ENCODE peak calls at places on chromosomes 4 and X, in four cellular contexts. V is A549, T is HepG2, N is K562. Y is an unnamed sample.
A peak's percentile ranks its signal among the peaks of the same experiment; 100 is the strongest.

GRCh38 chrX:63250253-63250868 is 100.8 kb downstream of the SPIN4 start:
- DNase-seq in T (peak; percentile 61), N (peak; percentile 19), V (peak; percentile 79), Y (peak; percentile 60)

GRCh38 chr4:41506071-41506470 is 31.9 kb upstream of the LIMCH1 start:
- DNase-seq in V (peak; percentile 78), N (no peak), T (no peak), Y (no peak)

GRCh38 chr4:2799971-2800690 is 7.2 kb downstream of the SH3BP2 start:
- DNase-seq in T (no peak), N (no peak), V (no peak), Y (no peak)

GRCh38 chrX:16822723-16823122 is 36.5 kb downstream of the TXLNG start:
- DNase-seq in N (no peak), T (no peak), V (no peak), Y (no peak)

GRCh38 chr4:8192748-8193738 is 6.0 kb upstream of the SH3TC1 start:
- DNase-seq in N (no peak), T (peak; percentile 73), V (peak; percentile 76), Y (peak; percentile 78)

GRCh38 chr4:114964016-114964415 is 149.4 kb downstream of the NDST4 start:
- DNase-seq in N (no peak), T (no peak), V (no peak), Y (no peak)

GRCh38 chrX:19931146-19931545 is 43.7 kb upstream of the SH3KBP1 start:
- DNase-seq in N (no peak), T (no peak), V (no peak), Y (no peak)

GRCh38 chr4:57499786-57500185 is 389.6 kb upstream of the IGFBP7 start:
- DNase-seq in T (peak; percentile 42), V (peak; percentile 59), N (no peak), Y (no peak)

GRCh38 chr4:80731436-80731835 is 299.1 kb upstream of the BMP3 start:
- DNase-seq in T (no peak), V (no peak), N (no peak), Y (no peak)

GRCh38 chr4:80125252-80126177 is 52.5 kb upstream of the ANTXR2 start:
- DNase-seq in N (peak; percentile 28), T (no peak), V (peak; percentile 13), Y (no peak)

GRCh38 chr4:54062392-54062791 is 2.0 kb downstream of the CHIC2 start:
- DNase-seq in V (no peak), T (no peak), N (no peak), Y (no peak)

GRCh38 chrX:65932173-65933084 is 107.5 kb downstream of the VSIG4 start:
- DNase-seq in T (peak; percentile 1), N (peak; percentile 9), V (peak; percentile 12), Y (no peak)

GRCh38 chrX:150148749-150149672 is 210.7 kb upstream of the EOLA2 start:
- DNase-seq in V (no peak), N (no peak), T (no peak), Y (no peak)

GRCh38 chrX:129900054-129900453 is 5.9 kb upstream of the UTP14A start:
- DNase-seq in V (no peak), T (no peak), N (no peak), Y (no peak)

DNA sequence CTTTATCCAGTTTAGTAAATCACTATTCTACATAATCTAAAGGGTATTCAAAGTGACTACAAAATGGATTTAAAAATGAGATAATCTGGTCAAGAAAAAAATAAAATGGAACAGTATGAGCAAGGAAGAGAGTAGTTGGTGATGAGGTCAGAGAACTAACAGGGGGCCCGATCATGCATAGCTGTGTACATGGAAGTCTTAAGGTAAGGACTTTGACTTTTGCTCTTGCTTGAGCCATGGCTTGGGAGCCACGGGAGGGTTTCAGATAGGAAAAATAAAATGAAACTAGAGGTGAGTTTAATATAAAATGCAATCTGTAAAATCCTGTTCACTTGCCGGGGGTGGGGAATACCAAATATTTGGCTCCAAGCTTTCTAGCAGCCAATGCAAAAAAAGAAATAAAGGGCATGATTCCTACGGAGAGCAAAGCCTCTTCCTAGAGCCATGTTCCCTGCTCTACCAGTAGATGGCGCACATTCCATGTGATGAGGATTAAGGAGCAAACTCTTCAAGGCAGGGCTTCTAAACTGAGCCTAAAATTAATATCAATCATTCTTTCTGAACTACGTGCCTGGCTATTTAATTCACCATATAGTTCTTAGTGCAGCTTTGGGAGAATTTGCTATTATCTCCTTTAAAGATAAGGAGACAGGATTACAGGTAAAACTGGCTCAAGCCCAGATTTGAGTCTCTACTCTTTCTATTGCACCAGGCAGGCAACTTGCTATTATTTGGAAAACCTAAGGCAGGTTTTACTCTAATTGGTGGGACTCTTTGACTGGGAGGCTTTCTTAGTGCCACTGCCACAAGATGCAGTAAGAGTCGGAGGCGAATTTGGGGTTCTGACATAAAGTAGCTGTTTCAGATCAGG is 6.8 kb upstream of the CLCN5 start:
- DNase-seq in T (peak; percentile 33), N (peak; percentile 38), V (peak; percentile 57), Y (no peak)
- TF ChIP-seq KDM1A in T (no peak), N (no peak), V (no peak), Y (no peak)

GRCh38 chr4:70666369-70666768 is at the start of gene JCHAIN:
- DNase-seq in N (no peak), T (no peak), V (no peak), Y (no peak)
- H3K4me3 ChIP-seq in N (no peak within 1 kb of the TSS), T (no peak within 1 kb of the TSS), V (no peak within 1 kb of the TSS), Y (peak within 1 kb of the TSS; percentile 58)

GRCh38 chrX:119036369-119037029 is 36.3 kb upstream of the CT47C1 start:
- DNase-seq in T (no peak), V (no peak), N (no peak), Y (no peak)

GRCh38 chrX:119040432-119040831 is 32.4 kb upstream of the CT47C1 start:
- DNase-seq in T (no peak), N (no peak), V (no peak), Y (no peak)

GRCh38 chrX:119042040-119042439 is 30.8 kb upstream of the CT47C1 start:
- DNase-seq in N (no peak), T (no peak), V (no peak), Y (no peak)

GRCh38 chrX:119042996-119043395 is 29.8 kb upstream of the CT47C1 start:
- DNase-seq in V (no peak), T (no peak), N (no peak), Y (no peak)

DNA sequence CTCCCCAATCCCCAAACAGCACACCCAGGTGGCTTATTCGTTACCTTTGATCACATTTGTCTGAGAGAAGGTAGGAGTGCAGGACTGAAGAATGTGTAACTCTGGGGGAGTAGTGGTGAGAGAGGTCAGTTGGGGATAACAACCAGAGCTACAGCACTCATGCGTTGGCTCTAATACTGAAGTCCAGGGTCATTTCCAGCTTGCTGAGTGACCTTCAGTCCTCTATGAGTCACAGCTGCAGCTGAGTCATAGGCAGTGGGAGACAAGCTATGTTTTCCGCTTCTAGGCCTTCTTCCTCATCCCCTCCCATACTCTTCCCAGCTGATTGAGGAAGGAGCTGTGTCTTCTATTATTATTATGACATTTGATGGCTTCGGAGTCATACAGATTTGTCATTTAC is 31.6 kb upstream of the CT47C1 start:
- DNase-seq in N (peak; percentile 35), T (peak; percentile 73), V (peak; percentile 50), Y (no peak)
- TF ChIP-seq KDM1A in N (peak; percentile 54), T (no peak), V (no peak), Y (no peak)

GRCh38 chrX:107629533-107629909 is 1.2 kb downstream of the PRPS1 start:
- DNase-seq in T (peak; percentile 6), N (peak; percentile 27), V (peak; percentile 48), Y (no peak)
- H3K4me3 ChIP-seq in T (peak overlapping the region; percentile 63), N (peak overlapping the region; percentile 68), V (peak overlapping the region; percentile 92), Y (peak overlapping the region; percentile 74)

Y was measured in GM12878.